ENCODE peak calls at places on chromosomes 7 and 10, in seven cellular contexts. W is H1, I is heart left ventricle, V is PC-9, A is left lung, X is lung, P is HCT116. L is an unnamed sample.

GRCh38 chr10:49010295-49010694 is 70.7 kb upstream of the LRRC18 start:
- DNase-seq in W (peak; percentile 11), V (no peak), A (no peak), P (no peak), I (no peak), X (no peak), L (no peak)

GRCh38 chr7:5255832-5256231 is 26.9 kb upstream of the SLC29A4 start:
- DNase-seq in A (no peak), I (no peak), X (no peak), V (no peak), W (no peak), P (no peak), L (no peak)

GRCh38 chr7:102412548-102412947 is 16.4 kb downstream of the PRKRIP1 start:
- DNase-seq in P (no peak), I (no peak), V (no peak), X (no peak), A (no peak), W (peak; percentile 76), L (no peak)

GRCh38 chr7:28587211-28587610 is 174.9 kb downstream of the CREB5 start:
- DNase-seq in A (no peak), P (no peak), X (no peak), I (no peak), V (peak; percentile 70), W (no peak), L (no peak)

GRCh38 chr10:118734477-118734876 is 20.3 kb downstream of the CACUL1 start:
- DNase-seq in I (no peak), A (no peak), W (no peak), V (no peak), X (no peak), P (no peak), L (no peak)

GRCh38 chr10:132035476-132035875 is 30.3 kb upstream of the JAKMIP3 start:
- DNase-seq in P (no peak), W (no peak), X (no peak), A (no peak), V (no peak), I (no peak), L (no peak)

GRCh38 chr10:132584081-132584480 is 46.5 kb downstream of the INPP5A start:
- DNase-seq in A (no peak), V (no peak), I (no peak), P (no peak), W (no peak), X (no peak), L (no peak)

GRCh38 chr7:7884855-7885254 is 83.7 kb upstream of the GLCCI1 start:
- DNase-seq in W (no peak), V (no peak), A (no peak), P (no peak), X (no peak), I (no peak), L (no peak)

GRCh38 chr7:22786290-22786932 is 36.2 kb downstream of the TOMM7 start:
- DNase-seq in I (no peak), A (no peak), W (no peak), V (peak; percentile 61), P (no peak), X (no peak), L (no peak)

GRCh38 chr10:11024596-11024995 is 6.9 kb downstream of the CELF2 start:
- DNase-seq in W (no peak), V (peak; percentile 39), P (no peak), I (no peak), X (no peak), A (no peak), L (no peak)

GRCh38 chr10:79342295-79342761 is 4.9 kb upstream of the PPIF start:
- DNase-seq in P (no peak), V (no peak), I (no peak), X (no peak), W (no peak), A (no peak), L (no peak)

GRCh38 chr10:61097026-61097425 is 153.0 kb upstream of the RHOBTB1 start:
- DNase-seq in P (no peak), A (no peak), I (no peak), V (no peak), X (no peak), W (no peak), L (no peak)

GRCh38 chr10:91681361-91682276 is 48.7 kb upstream of the PPP1R3C start:
- DNase-seq in V (no peak), I (peak; percentile 66), W (no peak), P (no peak), X (no peak), A (no peak), L (no peak)

GRCh38 chr10:119677904-119678755 is 26.9 kb downstream of the BAG3 start:
- DNase-seq in A (no peak), V (peak; percentile 44), I (no peak), P (no peak), X (no peak), W (no peak), L (no peak)

GRCh38 chr7:100583132-100584045 is 2.5 kb downstream of the LRCH4 start:
- DNase-seq in A (peak; percentile 88), V (no peak), I (peak; percentile 71), X (peak; percentile 78), P (no peak), W (no peak), L (peak; percentile 86)

GRCh38 chr7:155431231-155431630 is 26.7 kb upstream of the EN2 start:
- DNase-seq in A (no peak), X (no peak), W (no peak), I (no peak), V (no peak), P (no peak), L (no peak)

GRCh38 chr7:32507416-32507815 is 12.1 kb downstream of the AVL9 start:
- DNase-seq in A (no peak), V (no peak), W (no peak), I (no peak), P (no peak), X (no peak), L (no peak)

GRCh38 chr7:158805937-158806336 is 23.4 kb downstream of the ESYT2 start:
- DNase-seq in X (no peak), V (no peak), I (no peak), P (no peak), W (peak; percentile 35), A (no peak), L (no peak)

GRCh38 chr7:158805414-158805813 is 23.9 kb downstream of the ESYT2 start:
- DNase-seq in P (no peak), V (peak; percentile 15), I (no peak), X (no peak), A (no peak), W (no peak), L (no peak)

GRCh38 chr7:158804335-158804734 is 25.0 kb downstream of the ESYT2 start:
- DNase-seq in X (no peak), P (no peak), W (no peak), I (no peak), V (no peak), A (no peak), L (no peak)

GRCh38 chr7:158802535-158803199 is 26.6 kb downstream of the ESYT2 start:
- DNase-seq in A (no peak), P (no peak), X (no peak), W (no peak), I (no peak), V (peak; percentile 99), L (no peak)

DNA sequence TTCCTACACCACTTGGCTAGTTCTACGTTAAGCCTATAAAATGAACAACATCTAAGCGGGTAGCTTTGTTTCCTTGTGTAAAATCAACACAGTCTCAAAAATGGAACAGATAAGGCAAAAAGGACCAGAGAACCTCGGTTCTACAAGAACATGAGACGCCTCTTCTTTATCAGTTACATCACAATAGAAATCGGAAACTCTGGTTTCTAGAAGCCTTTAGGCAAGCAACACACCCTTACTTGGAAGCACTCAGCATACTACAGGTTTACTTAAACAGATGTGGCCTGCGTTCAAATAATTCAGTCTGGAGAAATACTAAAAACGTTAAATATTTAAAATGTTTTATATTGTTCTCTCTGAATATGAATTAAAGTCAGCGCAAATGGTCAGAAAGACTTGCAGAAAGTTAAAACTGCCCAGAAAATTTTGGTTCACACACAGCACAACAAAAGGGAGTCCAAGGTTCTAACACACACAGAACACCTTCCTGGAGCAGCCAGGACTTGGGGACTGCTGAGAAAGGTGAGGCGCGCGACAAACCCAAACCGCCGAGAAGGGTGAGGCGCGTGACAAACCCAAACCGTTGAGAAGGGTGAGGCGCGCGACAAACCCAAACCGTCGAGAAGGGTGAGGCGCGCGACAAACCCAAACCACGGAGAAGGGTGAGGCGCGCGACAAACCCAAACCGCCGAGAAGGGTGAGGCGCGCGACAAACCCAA is 25.9 kb downstream of the ESYT2 start:
- DNase-seq in P (no peak), W (no peak), V (peak; percentile 94), A (no peak), X (no peak), I (no peak), L (no peak)
- H3K27ac ChIP-seq in P (peak overlapping the region; percentile 65), W (no peak overlapping the region), V (peak overlapping the region; percentile 97), A (peak overlapping the region; percentile 75), X (peak overlapping the region; percentile 59), I (peak overlapping the region; percentile 6), L (peak overlapping the region; percentile 35)

DNA sequence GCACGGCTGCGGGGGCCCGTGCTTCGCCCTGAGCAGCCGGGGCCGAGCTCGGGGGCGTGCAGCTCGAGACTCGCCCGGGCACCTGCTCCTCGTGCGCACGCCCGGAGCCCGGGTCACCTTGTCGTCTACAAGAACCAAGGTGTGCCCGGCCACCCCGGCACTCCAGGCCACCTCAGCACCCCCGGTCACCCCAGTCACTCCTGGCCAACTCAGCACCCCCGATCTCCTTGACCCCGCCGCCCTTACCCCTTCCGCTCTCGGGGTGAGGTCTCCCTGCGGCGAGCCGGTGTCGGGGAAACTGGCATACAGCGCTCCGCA is 268 bp upstream of the IGFBP3 start:
- DNase-seq in W (peak; percentile 68), V (no peak), P (no peak), X (no peak), A (no peak), I (peak; percentile 43), L (peak; percentile 53)
- H3K4me3 ChIP-seq in W (peak overlapping the region; percentile 43), V (peak overlapping the region; percentile 84), P (no peak overlapping the region), X (no peak overlapping the region), A (peak overlapping the region; percentile 29), I (peak overlapping the region; percentile 70), L (peak overlapping the region; percentile 39)

DNA sequence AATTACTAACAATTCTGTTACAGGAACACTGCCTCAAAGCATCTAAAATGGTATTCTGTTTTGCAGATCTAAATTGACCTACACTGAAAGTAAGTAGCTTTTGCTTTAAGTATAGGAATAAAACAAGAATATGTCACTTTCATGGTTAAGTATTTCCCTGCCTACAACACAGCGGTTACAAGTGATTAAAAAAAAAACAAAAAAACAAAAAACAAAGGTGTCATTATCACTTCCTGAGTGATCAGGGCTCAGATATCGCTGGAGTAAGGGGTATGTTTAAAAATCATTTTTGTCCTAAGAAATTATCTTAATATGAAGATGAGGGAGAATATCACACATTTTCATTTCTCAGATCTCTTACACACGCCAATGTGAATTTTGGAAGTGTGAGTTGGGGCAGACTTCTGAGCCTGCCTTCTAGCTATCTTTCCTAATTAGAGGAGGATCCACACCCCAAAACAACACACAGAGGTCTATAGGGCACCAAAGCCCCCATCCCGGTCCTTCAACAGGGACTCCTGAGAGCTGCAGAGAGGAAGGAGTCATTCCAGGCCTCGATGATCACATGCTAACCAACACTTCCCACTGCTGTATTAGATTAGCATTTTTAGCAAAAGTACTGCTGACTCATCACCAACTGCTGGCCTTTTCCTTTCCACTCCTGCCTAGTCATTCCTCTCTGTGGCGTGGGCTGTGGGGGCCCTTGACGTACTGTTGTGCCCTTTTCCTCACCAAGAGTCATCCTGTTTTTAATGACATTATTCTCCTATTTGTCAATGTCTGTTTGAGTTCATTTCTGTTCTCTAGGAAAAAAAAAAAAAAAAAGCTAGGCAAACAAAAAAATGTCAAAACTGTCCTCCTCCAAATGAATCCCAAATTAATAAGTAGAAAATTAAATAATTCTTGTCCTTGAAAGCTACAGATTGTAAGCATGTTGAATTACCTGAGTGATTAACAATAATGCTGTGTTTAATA is 31.2 kb downstream of the PRTFDC1 start:
- DNase-seq in V (no peak), A (peak; percentile 78), X (peak; percentile 39), I (peak; percentile 61), P (no peak), W (no peak), L (peak; percentile 81)
- H3K9me3 ChIP-seq in V (peaks cover 5% of the 10 kb centered on the region), A (no peaks in the 10 kb centered on the region), X (no peaks in the 10 kb centered on the region), I (no peaks in the 10 kb centered on the region), P (no peaks in the 10 kb centered on the region), W (peaks cover 2% of the 10 kb centered on the region), L (no peaks in the 10 kb centered on the region)

GRCh38 chr10:2759203-2759602 is 308.1 kb upstream of the PFKP start:
- DNase-seq in I (no peak), P (no peak), W (no peak), V (no peak), A (no peak), X (no peak), L (no peak)
- H3K27ac ChIP-seq in I (no peak overlapping the region), P (no peak overlapping the region), W (no peak overlapping the region), V (no peak overlapping the region), A (no peak overlapping the region), X (no peak overlapping the region), L (no peak overlapping the region)

L was measured in aorta.